ENCODE peak calls at places on chromosomes 5 and 9, in seven cellular contexts. W, M, I, P, H, V and O are unnamed samples.

GRCh38 chr9:106891286-106891685 is 28.3 kb downstream of the ZNF462 start:
- DNase-seq in I (no peak), W (no peak), P (no peak), H (no peak), V (no peak), M (no peak), O (no peak)

GRCh38 chr9:13386935-13387667 is 107.6 kb upstream of the MPDZ start:
- DNase-seq in V (no peak), W (no peak), P (peak; percentile 97), I (no peak), H (no peak), M (no peak), O (no peak)

GRCh38 chr5:30401479-30402058 is 791.9 kb upstream of the CDH6 start:
- DNase-seq in I (peak; percentile 43), P (peak; percentile 39), M (no peak), V (no peak), W (peak; percentile 4), H (no peak), O (no peak)

GRCh38 chr9:103431809-103432208 is 436.7 kb downstream of the CYLC2 start:
- DNase-seq in V (no peak), I (no peak), H (no peak), P (no peak), W (no peak), M (no peak), O (no peak)

GRCh38 chr9:33263131-33263935 is 1.2 kb downstream of the BAG1 start:
- DNase-seq in M (no peak), V (no peak), W (peak; percentile 35), P (peak; percentile 25), I (peak; percentile 51), H (no peak), O (no peak)

GRCh38 chr5:83632874-83633273 is 87.8 kb downstream of the HAPLN1 start:
- DNase-seq in M (no peak), P (peak; percentile 87), I (no peak), W (peak; percentile 87), V (no peak), H (no peak), O (no peak)

GRCh38 chr5:164119806-164120440 is 614.5 kb downstream of the MAT2B start:
- DNase-seq in P (peak; percentile 69), M (no peak), H (no peak), V (no peak), W (peak; percentile 55), I (no peak), O (no peak)

GRCh38 chr5:80569086-80569960 is 757 bp downstream of the ANKRD34B start:
- DNase-seq in P (no peak), H (no peak), I (no peak), V (no peak), W (no peak), M (no peak), O (no peak)

GRCh38 chr9:99305820-99306811 is 84.0 kb downstream of the SEC61B start:
- DNase-seq in W (no peak), V (no peak), H (no peak), I (no peak), P (no peak), M (no peak), O (no peak)

GRCh38 chr5:172903790-172904189 is 55.4 kb upstream of the RPL26L1 start:
- DNase-seq in M (no peak), H (no peak), W (peak; percentile 94), P (peak; percentile 96), V (no peak), I (peak; percentile 77), O (peak; percentile 88)

GRCh38 chr9:95074632-95075269 is 242.8 kb downstream of the FANCC start:
- DNase-seq in M (no peak), W (no peak), I (peak; percentile 40), P (no peak), V (no peak), H (no peak), O (peak; percentile 61)

GRCh38 chr5:77168187-77168883 is 42.1 kb upstream of the PDE8B start:
- DNase-seq in W (no peak), I (no peak), H (no peak), M (peak; percentile 72), V (peak; percentile 89), P (no peak), O (peak; percentile 16)

GRCh38 chr5:160369990-160370712 is at the start of gene C1QTNF2:
- DNase-seq in W (peak; percentile 44), V (peak; percentile 71), P (peak; percentile 78), I (peak; percentile 31), M (peak; percentile 71), H (no peak), O (no peak)

GRCh38 chr5:90134892-90135291 is 274.7 kb downstream of the CETN3 start:
- DNase-seq in P (peak; percentile 95), W (no peak), V (peak; percentile 75), H (no peak), M (peak; percentile 51), I (no peak), O (peak; percentile 94)

GRCh38 chr9:114552716-114553115 is 34.9 kb upstream of the ATP6V1G1 start:
- DNase-seq in P (peak; percentile 27), M (no peak), W (peak; percentile 32), I (no peak), V (no peak), H (no peak), O (no peak)

GRCh38 chr5:956941-957729 is 51.5 kb upstream of the NKD2 start:
- DNase-seq in P (peak; percentile 93), V (peak; percentile 37), H (no peak), I (no peak), W (peak; percentile 46), M (no peak), O (no peak)

GRCh38 chr5:56838409-56839039 is 23.2 kb downstream of the MAP3K1 start:
- DNase-seq in I (peak; percentile 69), M (no peak), W (peak; percentile 58), P (peak; percentile 64), V (no peak), H (no peak), O (no peak)

GRCh38 chr9:17824927-17825659 is 246.2 kb downstream of the SH3GL2 start:
- DNase-seq in M (no peak), V (no peak), P (no peak), I (no peak), W (no peak), H (no peak), O (no peak)

GRCh38 chr9:19471737-19472648 is 63.2 kb downstream of the ACER2 start:
- DNase-seq in V (peak; percentile 61), P (peak; percentile 43), I (peak; percentile 39), M (peak; percentile 52), H (no peak), W (peak; percentile 48), O (no peak)

GRCh38 chr9:126982215-126983002 is 67.8 kb downstream of the RALGPS1 start:
- DNase-seq in P (no peak), V (no peak), H (no peak), M (no peak), I (no peak), W (no peak), O (no peak)

GRCh38 chr9:126157826-126158431 is 168.7 kb upstream of the MVB12B start:
- DNase-seq in P (no peak), M (no peak), I (no peak), H (no peak), W (no peak), V (no peak), O (no peak)

GRCh38 chr9:38422555-38423245 is 1.6 kb downstream of the IGFBPL1 start:
- DNase-seq in V (no peak), P (no peak), I (no peak), M (no peak), W (no peak), H (no peak), O (peak; percentile 56)
- H3K27me3 ChIP-seq in V (peaks cover 6% of the 10 kb centered on the region), P (peaks cover 27% of the 10 kb centered on the region), I (peaks cover 7% of the 10 kb centered on the region), M (peaks cover 80% of the 10 kb centered on the region), W (peaks cover 21% of the 10 kb centered on the region), H (peaks cover 11% of the 10 kb centered on the region), O (no peaks in the 10 kb centered on the region)

DNA sequence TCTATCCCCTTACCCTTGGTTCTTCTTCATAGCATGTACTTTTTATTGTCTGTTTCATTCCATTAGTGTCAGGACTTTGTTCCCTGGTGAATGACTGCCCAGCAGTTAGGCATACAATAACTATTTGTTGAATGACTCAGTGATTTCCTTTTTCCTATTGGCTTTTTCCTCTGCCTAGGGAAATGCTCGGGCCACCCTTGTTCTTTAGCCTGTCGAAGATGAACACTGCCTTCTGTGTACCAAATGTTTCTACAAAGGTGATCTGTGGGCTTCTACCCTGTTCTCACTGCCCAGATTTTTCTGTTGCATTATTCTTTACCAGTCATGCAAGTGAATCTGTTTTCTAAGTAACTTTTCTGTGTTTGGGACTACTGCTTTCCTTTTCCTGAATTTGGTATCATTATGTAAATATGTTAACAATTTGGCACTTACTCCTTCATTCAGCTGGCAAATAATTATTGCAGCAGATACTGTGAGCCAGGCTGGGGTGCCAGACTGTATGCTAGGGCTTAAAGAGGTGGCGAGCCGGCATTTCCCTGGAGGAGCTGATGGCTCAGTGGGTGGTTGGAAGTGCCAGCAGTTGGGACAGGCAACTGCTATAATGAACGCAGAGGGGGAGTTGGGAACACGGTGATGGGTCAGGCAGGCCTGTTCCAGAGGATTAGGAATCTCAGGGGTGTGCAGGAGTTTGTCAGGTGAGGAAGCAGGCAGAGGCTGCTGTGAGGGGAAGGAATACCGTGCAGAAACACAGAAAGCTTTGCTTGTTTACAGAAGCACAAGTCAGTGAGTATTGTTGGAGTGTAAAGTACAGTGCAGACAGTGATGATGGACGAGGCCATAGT is 30.6 kb downstream of the KDM4C start:
- DNase-seq in M (no peak), V (no peak), H (no peak), W (peak; percentile 31), P (peak; percentile 61), I (peak; percentile 90), O (no peak)
- H3K4me3 ChIP-seq in M (no peak overlapping the region), V (no peak overlapping the region), H (no peak overlapping the region), W (no peak overlapping the region), P (no peak overlapping the region), I (no peak overlapping the region), O (no peak overlapping the region)

DNA sequence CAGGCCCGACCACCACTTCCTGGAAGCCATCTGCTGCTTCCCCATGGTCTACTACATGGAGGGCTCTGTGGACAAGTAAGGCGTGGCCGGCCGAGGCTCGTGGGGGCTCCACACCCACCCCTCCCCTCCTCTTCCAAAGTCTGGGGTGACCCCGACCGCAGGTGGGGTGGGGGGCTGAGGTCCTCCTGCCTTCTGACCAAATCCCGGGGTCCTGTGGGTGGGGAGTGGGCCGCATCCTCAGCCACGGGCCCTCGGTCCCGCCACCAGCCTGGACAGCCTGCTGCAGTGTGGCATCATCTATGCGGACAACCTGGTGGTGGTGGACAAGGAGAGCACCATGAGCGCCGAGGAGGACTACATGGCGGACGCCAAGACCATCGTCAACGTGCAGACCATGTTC is 76.4 kb downstream of the KCNT1 start:
- DNase-seq in I (no peak), H (no peak), W (no peak), M (no peak), V (no peak), P (no peak), O (no peak)
- H3K27me3 ChIP-seq in I (no peaks in the 10 kb centered on the region), H (no peaks in the 10 kb centered on the region), W (no peaks in the 10 kb centered on the region), M (peaks cover 2% of the 10 kb centered on the region), V (no peaks in the 10 kb centered on the region), P (no peaks in the 10 kb centered on the region), O (no peaks in the 10 kb centered on the region)

GRCh38 chr9:26551451-26551850 is 341.2 kb downstream of the CAAP1 start:
- DNase-seq in I (no peak), W (no peak), M (no peak), P (no peak), V (no peak), H (no peak), O (no peak)
- H3K4me3 ChIP-seq in I (no peak overlapping the region), W (no peak overlapping the region), M (no peak overlapping the region), P (no peak overlapping the region), V (no peak overlapping the region), H (no peak overlapping the region), O (no peak overlapping the region)

DNA sequence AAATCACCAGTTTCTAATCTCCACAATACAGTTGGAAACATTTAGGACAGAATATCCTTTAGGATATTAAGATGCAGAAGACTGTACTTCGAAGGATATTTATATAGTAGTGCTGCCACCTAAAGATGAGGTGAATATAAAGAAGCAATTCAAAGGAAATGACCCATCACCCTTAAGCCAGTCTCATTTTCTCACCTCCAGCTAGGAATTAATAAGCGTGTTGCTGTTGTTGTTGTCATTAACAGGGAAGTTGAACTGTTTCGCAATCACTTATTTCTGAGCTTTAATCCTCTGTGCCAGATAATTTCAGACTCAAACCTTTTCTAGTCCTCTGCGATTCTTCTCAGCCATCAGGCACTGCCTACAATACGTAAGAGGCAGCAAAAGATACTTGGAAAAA is 7.8 kb upstream of the PURA start:
- DNase-seq in P (no peak), V (no peak), M (no peak), I (peak; percentile 55), W (no peak), H (no peak), O (no peak)
- H3K27me3 ChIP-seq in P (no peaks in the 10 kb centered on the region), V (no peaks in the 10 kb centered on the region), M (no peaks in the 10 kb centered on the region), I (no peaks in the 10 kb centered on the region), W (no peaks in the 10 kb centered on the region), H (no peaks in the 10 kb centered on the region), O (no peaks in the 10 kb centered on the region)